ENCODE peak calls at places on chromosomes 6 and 20, in seven cellular contexts. B is HFF-Myc; Q is lower leg skin; R is GM12865; H is left lung; F is choroid plexus epithelial cell; N is CD8-positive, alpha-beta T cell. T is an unnamed sample.

GRCh38 chr20:3784863-3785239 is 1.7 kb downstream of the CENPB start:
- DNase-seq in F (no peak), N (no peak), R (no peak), B (no peak), Q (no peak), H (no peak), T (no peak)

GRCh38 chr6:8688823-8689222 is 253.5 kb upstream of the SLC35B3 start:
- DNase-seq in N (no peak), F (no peak), R (no peak), H (no peak), Q (no peak), B (no peak), T (no peak)

GRCh38 chr20:1397710-1398109 is 4.9 kb upstream of the FKBP1A start:
- DNase-seq in R (no peak), H (no peak), Q (no peak), B (no peak), F (peak; percentile 49), N (no peak), T (no peak)

GRCh38 chr6:167795874-167796667 is 30.6 kb upstream of the AFDN start:
- DNase-seq in R (no peak), N (no peak), B (no peak), F (peak; percentile 5), Q (peak; percentile 14), H (peak; percentile 78), T (peak; percentile 83)

GRCh38 chr6:113994934-113995342 is 24.0 kb upstream of the HDAC2 start:
- DNase-seq in Q (no peak), F (peak; percentile 95), B (peak; percentile 85), N (peak; percentile 6), H (no peak), R (peak; percentile 86), T (no peak)

GRCh38 chr6:111625511-111626331 is 20.0 kb upstream of the TRAF3IP2 start:
- DNase-seq in N (no peak), F (peak; percentile 46), H (no peak), R (no peak), B (no peak), Q (no peak), T (no peak)

GRCh38 chr6:48378874-48379407 is 267.9 kb upstream of the PTCHD4 start:
- DNase-seq in F (no peak), H (no peak), R (no peak), Q (no peak), N (no peak), B (no peak), T (no peak)

GRCh38 chr20:48394415-48395081 is 433.3 kb downstream of the PREX1 start:
- DNase-seq in H (no peak), R (no peak), F (no peak), N (no peak), B (no peak), Q (no peak), T (no peak)

GRCh38 chr6:24775520-24776058 is 852 bp downstream of the GMNN start:
- DNase-seq in H (no peak), N (no peak), B (no peak), Q (no peak), R (peak; percentile 41), F (peak; percentile 81), T (no peak)

GRCh38 chr20:18279231-18279630 is 9.1 kb upstream of the ZNF133 start:
- DNase-seq in B (no peak), N (no peak), H (no peak), F (no peak), R (no peak), Q (no peak), T (no peak)

GRCh38 chr20:51437182-51437923 is 105.2 kb downstream of the NFATC2 start:
- DNase-seq in H (no peak), N (no peak), B (no peak), Q (no peak), F (no peak), R (peak; percentile 84), T (no peak)

GRCh38 chr6:47097092-47097945 is 55.2 kb upstream of the ADGRF1 start:
- DNase-seq in F (peak; percentile 93), H (no peak), R (peak; percentile 76), B (peak; percentile 66), N (peak; percentile 31), Q (peak; percentile 59), T (no peak)

GRCh38 chr6:121516331-121516730 is 80.9 kb downstream of the GJA1 start:
- DNase-seq in F (no peak), N (no peak), B (no peak), H (no peak), Q (no peak), R (no peak), T (no peak)

GRCh38 chr6:90249458-90249857 is 47.2 kb downstream of the BACH2 start:
- DNase-seq in H (no peak), N (peak; percentile 30), B (no peak), R (no peak), Q (no peak), F (no peak), T (no peak)

GRCh38 chr6:136069119-136069518 is 181.0 kb downstream of the MTFR2 start:
- DNase-seq in B (no peak), F (peak; percentile 93), N (no peak), H (no peak), R (no peak), Q (no peak), T (no peak)

GRCh38 chr20:32823737-32824588 is 4.2 kb downstream of the MAPRE1 start:
- DNase-seq in N (no peak), B (no peak), Q (no peak), R (no peak), H (no peak), F (peak; percentile 63), T (no peak)

GRCh38 chr6:39840781-39841180 is 48.6 kb downstream of the DAAM2 start:
- DNase-seq in F (no peak), B (no peak), Q (no peak), R (no peak), N (no peak), H (no peak), T (no peak)

GRCh38 chr20:46118481-46119020 is 437 bp downstream of the CD40 start:
- DNase-seq in Q (no peak), B (no peak), H (peak; percentile 79), R (peak; percentile 75), F (no peak), N (no peak), T (no peak)

GRCh38 chr6:97068211-97068610 is 143.7 kb downstream of the KLHL32 start:
- DNase-seq in H (no peak), N (no peak), B (no peak), F (peak; percentile 76), Q (no peak), R (peak; percentile 41), T (no peak)

GRCh38 chr6:74087898-74088297 is 391.9 kb downstream of the CD109 start:
- DNase-seq in F (peak; percentile 70), B (no peak), Q (no peak), R (no peak), N (no peak), H (no peak), T (no peak)
- TF ChIP-seq CTCF in F (no peak), B (peak; percentile 17), Q (no peak), R (no peak), N (no peak), H (no peak), T (peak; percentile 63)

GRCh38 chr6:53412316-53412715 is 63.6 kb upstream of the ELOVL5 start:
- DNase-seq in H (no peak), R (no peak), N (no peak), B (no peak), Q (no peak), F (no peak), T (no peak)

GRCh38 chr6:53412751-53413150 is 64.0 kb upstream of the ELOVL5 start:
- DNase-seq in R (no peak), Q (no peak), H (no peak), N (no peak), B (no peak), F (no peak), T (no peak)

GRCh38 chr6:53411451-53411850 is 62.7 kb upstream of the ELOVL5 start:
- DNase-seq in N (no peak), R (no peak), H (no peak), F (peak; percentile 37), B (no peak), Q (no peak), T (no peak)

GRCh38 chr6:53408826-53409225 is 60.1 kb upstream of the ELOVL5 start:
- DNase-seq in N (no peak), F (no peak), B (no peak), Q (no peak), R (no peak), H (no peak), T (no peak)

GRCh38 chr6:53410508-53411258 is 61.9 kb upstream of the ELOVL5 start:
- DNase-seq in Q (no peak), H (peak; percentile 74), B (peak; percentile 7), F (peak; percentile 69), N (peak; percentile 56), R (peak; percentile 66), T (no peak)
- TF ChIP-seq CTCF in Q (no peak), H (peak; percentile 44), B (peak; percentile 63), F (peak; percentile 87), N (peak; percentile 85), R (peak; percentile 85), T (peak; percentile 74)

GRCh38 chr20:20237093-20237959 is 130.6 kb upstream of the INSM1 start:
- DNase-seq in F (peak; percentile 54), B (no peak), H (no peak), N (peak; percentile 20), Q (peak; percentile 40), R (peak; percentile 59), T (no peak)
- TF ChIP-seq CTCF in F (peak; percentile 85), B (peak; percentile 79), H (peak; percentile 62), N (peak; percentile 46), Q (no peak), R (peak; percentile 80), T (peak; percentile 71)

DNA sequence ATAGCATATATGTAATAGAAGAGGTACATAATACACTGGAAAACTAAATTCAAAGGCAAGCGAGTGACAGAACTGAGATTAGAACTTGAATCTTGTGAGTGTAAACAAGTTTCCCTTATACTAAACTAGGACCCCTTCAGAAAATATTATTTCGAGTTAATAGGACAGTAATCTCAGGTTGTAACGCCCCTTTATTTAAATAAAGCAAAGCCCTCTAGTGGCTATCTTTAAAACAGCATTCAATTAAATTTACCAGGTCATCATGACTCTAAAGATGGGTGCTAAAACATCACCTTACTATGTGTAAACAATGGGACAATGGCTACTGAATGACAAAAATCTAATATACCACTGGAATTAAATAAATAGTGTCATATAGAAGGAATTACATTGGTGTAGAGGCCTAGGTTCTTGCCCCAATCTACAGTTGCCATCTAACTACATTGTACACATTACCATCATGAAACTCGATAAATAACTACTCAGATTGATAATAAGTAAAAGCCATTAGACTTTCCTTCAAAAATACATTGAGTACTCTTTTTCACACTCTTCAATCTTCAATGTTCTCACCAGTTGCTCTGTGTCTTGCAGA is 255.4 kb upstream of the IRAK1BP1 start:
- DNase-seq in R (peak; percentile 16), F (peak; percentile 54), N (no peak), Q (no peak), B (no peak), H (no peak), T (no peak)
- TF ChIP-seq CTCF in R (peak; percentile 30), F (peak; percentile 62), N (peak; percentile 23), Q (no peak), B (peak; percentile 39), H (no peak), T (peak; percentile 62)

GRCh38 chr20:53186630-53187029 is 214.5 kb downstream of the TSHZ2 start:
- DNase-seq in N (no peak), F (no peak), B (no peak), R (no peak), Q (no peak), H (no peak), T (no peak)
- TF ChIP-seq CTCF in N (no peak), F (no peak), B (no peak), R (no peak), Q (no peak), H (no peak), T (no peak)

T was measured in osteocyte.